ENCODE peak calls at places on chromosomes 11 and 22, in eight cellular contexts. I is bronchial epithelial cell; X is prostate gland; M is K562; W is fibroblast of lung; T is CD8-positive, alpha-beta T cell; P is lower leg skin; K is pancreas. V is an unnamed sample.
A peak's percentile ranks its signal among the peaks of the same experiment; 100 is the strongest.

GRCh38 chr11:30917859-30918478 is 331.8 kb upstream of the MPPED2 start:
- DNase-seq in I (peak; percentile 38), X (peak; percentile 12), M (peak; percentile 35), W (peak; percentile 33), T (no peak), P (no peak), K (no peak), V (peak; percentile 55)

GRCh38 chr11:115391598-115391997 is 112.6 kb downstream of the CADM1 start:
- DNase-seq in I (no peak), X (no peak), M (no peak), W (peak; percentile 63), T (no peak), P (no peak), K (no peak), V (no peak)

GRCh38 chr22:43825651-43826050 is 13.5 kb upstream of the EFCAB6 start:
- DNase-seq in I (no peak), X (no peak), M (no peak), W (no peak), T (no peak), P (peak; percentile 21), K (peak; percentile 1), V (no peak)

GRCh38 chr22:37165940-37166674 is 16.4 kb upstream of the IL2RB start:
- DNase-seq in I (no peak), X (no peak), M (no peak), W (no peak), T (no peak), P (no peak), K (peak; percentile 43), V (no peak)

GRCh38 chr11:26193714-26194373 is 138.1 kb upstream of the ANO3 start:
- DNase-seq in I (peak; percentile 50), X (no peak), M (no peak), W (no peak), T (no peak), P (no peak), K (no peak), V (no peak)

GRCh38 chr22:20779813-20780148 is 5.9 kb downstream of the SERPIND1 start:
- DNase-seq in I (peak; percentile 59), X (no peak), M (no peak), W (peak; percentile 82), T (no peak), P (no peak), K (no peak), V (no peak)

GRCh38 chr11:8757533-8757932 is 74.9 kb downstream of the RPL27A start:
- DNase-seq in I (no peak), X (no peak), M (no peak), W (no peak), T (no peak), P (no peak), K (no peak), V (no peak)

GRCh38 chr11:46248270-46249102 is 29.0 kb upstream of the CREB3L1 start:
- DNase-seq in I (peak; percentile 90), X (no peak), M (peak; percentile 71), W (peak; percentile 98), T (no peak), P (no peak), K (no peak), V (no peak)

GRCh38 chr22:24155597-24156145 is 25.6 kb upstream of the SUSD2 start:
- DNase-seq in I (peak; percentile 15), X (peak; percentile 65), M (peak; percentile 11), W (peak; percentile 72), T (peak; percentile 23), P (peak; percentile 93), K (peak; percentile 78), V (peak; percentile 76)

GRCh38 chr11:4393209-4394196 is at the start of gene TRIM21:
- DNase-seq in I (peak; percentile 84), X (peak; percentile 82), M (peak; percentile 77), W (peak; percentile 80), T (peak; percentile 79), P (peak; percentile 95), K (peak; percentile 83), V (peak; percentile 89)

GRCh38 chr11:41189711-41190477 is 269.6 kb downstream of the LRRC4C start:
- DNase-seq in I (no peak), X (no peak), M (no peak), W (no peak), T (no peak), P (no peak), K (no peak), V (no peak)

GRCh38 chr11:130827697-130828377 is 88.4 kb downstream of the SNX19 start:
- DNase-seq in I (peak; percentile 78), X (no peak), M (peak; percentile 29), W (peak; percentile 84), T (no peak), P (peak; percentile 89), K (peak; percentile 48), V (peak; percentile 80)

GRCh38 chr22:20654343-20655208 is 119.3 kb upstream of the SERPIND1 start:
- DNase-seq in I (no peak), X (no peak), M (peak; percentile 41), W (no peak), T (no peak), P (peak; percentile 74), K (no peak), V (no peak)

GRCh38 chr22:21693333-21693998 is 27.7 kb downstream of the PPIL2 start:
- DNase-seq in I (no peak), X (no peak), M (peak; percentile 57), W (no peak), T (no peak), P (no peak), K (no peak), V (no peak)

GRCh38 chr11:118928870-118929495 is 3.3 kb upstream of the BCL9L start:
- DNase-seq in I (no peak), X (peak; percentile 58), M (peak; percentile 59), W (peak; percentile 70), T (no peak), P (no peak), K (no peak), V (no peak)

GRCh38 chr22:32827061-32827602 is 25.6 kb downstream of the TIMP3 start:
- DNase-seq in I (peak; percentile 65), X (peak; percentile 76), M (no peak), W (no peak), T (no peak), P (no peak), K (no peak), V (no peak)

GRCh38 chr22:32826537-32826936 is 25.0 kb downstream of the TIMP3 start:
- DNase-seq in I (no peak), X (no peak), M (no peak), W (no peak), T (no peak), P (no peak), K (no peak), V (no peak)

GRCh38 chr22:32823024-32823730 is 21.7 kb downstream of the TIMP3 start:
- DNase-seq in I (peak; percentile 43), X (no peak), M (peak; percentile 51), W (peak; percentile 48), T (no peak), P (no peak), K (peak; percentile 40), V (peak; percentile 59)

GRCh38 chr22:32822188-32822877 is 20.8 kb downstream of the TIMP3 start:
- DNase-seq in I (no peak), X (no peak), M (no peak), W (no peak), T (no peak), P (no peak), K (no peak), V (no peak)

GRCh38 chr22:32824531-32825315 is 23.2 kb downstream of the TIMP3 start:
- DNase-seq in I (no peak), X (no peak), M (no peak), W (no peak), T (no peak), P (no peak), K (no peak), V (no peak)
- H3K4me3 ChIP-seq in I (no peak overlapping the region), X (no peak overlapping the region), M (no peak overlapping the region), W (no peak overlapping the region), T (no peak overlapping the region), P (no peak overlapping the region), K (no peak overlapping the region), V (no peak overlapping the region)

DNA sequence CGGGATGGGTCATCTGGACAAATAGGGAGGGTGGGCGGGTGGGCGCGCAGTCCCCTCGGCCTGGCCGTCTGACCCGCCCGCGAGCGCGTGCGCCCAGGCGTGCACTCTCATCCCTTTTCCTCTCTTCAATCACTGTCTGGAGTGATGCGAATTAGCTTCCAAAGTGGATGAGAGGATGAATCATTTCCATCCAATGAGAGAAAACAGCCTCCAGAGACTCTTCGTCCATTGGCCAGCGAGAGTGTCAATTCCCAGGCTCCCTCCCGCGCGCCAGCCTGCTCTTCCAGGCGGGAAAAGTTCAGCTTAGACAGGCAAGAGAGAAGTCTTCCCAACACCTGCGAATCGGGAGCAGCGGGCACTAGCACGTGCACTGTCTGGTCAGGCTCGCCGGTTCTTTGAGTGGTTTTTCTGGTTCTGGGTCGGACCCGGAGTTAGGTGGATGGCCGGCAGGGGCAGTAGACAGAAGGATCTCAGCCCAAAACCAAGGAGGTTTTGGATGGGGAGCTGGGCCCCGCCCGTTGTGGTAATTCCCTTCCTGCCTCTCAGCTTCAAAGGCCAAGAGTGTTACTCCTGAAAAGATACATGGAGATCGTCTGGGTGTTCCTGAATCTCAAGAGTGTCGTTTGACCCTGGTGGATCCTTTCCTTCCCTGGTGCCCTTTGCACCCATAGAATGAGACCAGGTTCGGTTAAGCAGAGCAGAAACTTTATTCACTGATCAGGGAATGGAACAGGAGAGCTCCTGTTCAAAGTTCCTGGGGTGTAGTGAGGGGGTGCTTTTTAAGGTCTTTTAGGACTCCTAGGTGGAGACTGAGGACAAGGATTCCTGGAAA is 33.4 kb upstream of the GLYATL1 start:
- DNase-seq in I (peak; percentile 78), X (peak; percentile 57), M (peak; percentile 20), W (peak; percentile 94), T (no peak), P (peak; percentile 87), K (peak; percentile 58), V (no peak)
- TF ChIP-seq CTCF in I (peak; percentile 25), X (no peak), M (peak; percentile 34), W (peak; percentile 60), T (no peak), P (no peak), K (no peak), V (no peak)

GRCh38 chr11:86440843-86441242 is 66.2 kb downstream of the CCDC81 start:
- DNase-seq in I (no peak), X (no peak), M (no peak), W (peak; percentile 53), T (no peak), P (no peak), K (no peak), V (no peak)
- H3K4me3 ChIP-seq in I (no peak overlapping the region), X (no peak overlapping the region), M (no peak overlapping the region), W (no peak overlapping the region), T (no peak overlapping the region), P (no peak overlapping the region), K (no peak overlapping the region), V (no peak overlapping the region)

DNA sequence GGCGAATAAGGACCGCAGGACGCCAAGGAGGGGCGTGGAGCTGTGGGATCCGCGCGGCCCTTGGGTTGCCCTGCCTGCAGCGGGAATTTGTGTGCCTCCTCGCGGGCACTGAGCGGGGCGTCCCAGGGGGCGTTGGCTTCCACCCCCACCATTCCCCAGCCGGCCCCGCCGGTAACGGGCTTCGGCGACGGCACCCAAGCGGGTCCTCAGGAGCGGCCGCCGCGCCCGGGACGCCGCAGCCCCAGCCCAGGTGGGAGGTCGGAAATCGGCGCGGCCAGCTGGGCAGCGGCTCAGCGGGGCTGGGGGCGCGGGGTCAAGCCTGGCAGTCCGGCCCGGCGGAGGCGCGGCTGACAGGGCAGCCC is 320 bp downstream of the CLTCL1 start:
- DNase-seq in I (peak; percentile 4), X (peak; percentile 8), M (peak; percentile 89), W (no peak), T (no peak), P (peak; percentile 88), K (peak; percentile 46), V (peak; percentile 11)
- TF ChIP-seq CTCF in I (no peak), X (no peak), M (peak; percentile 10), W (no peak), T (no peak), P (no peak), K (no peak), V (no peak)

V was measured in GM12865.